ENCODE peak calls at places on chromosomes 11 and 22, in five cellular contexts. One of them, this sample, is unnamed.

GRCh38 chr11:10969387-10969786 is 111.5 kb upstream of the ZBED5 start:
- DNase-seq in iris pigment epithelial cell: no peak
- DNase-seq in germinal center: no peak
- DNase-seq in NCI-H1417 treated with DMSO at 0.1 percent for 48 hours: no peak
- DNase-seq in IMR-90: no peak
- DNase-seq in this sample: no peak

GRCh38 chr11:2461253-2462091 is 16.7 kb downstream of the KCNQ1 start:
- DNase-seq in NCI-H1417 treated with DMSO at 0.1 percent for 48 hours: no peak
- DNase-seq in germinal center: no peak
- DNase-seq in IMR-90: no peak
- DNase-seq in iris pigment epithelial cell: no peak
- DNase-seq in this sample: no peak

GRCh38 chr22:49190816-49191505 is 636.7 kb downstream of the BRD1 start:
- DNase-seq in NCI-H1417 treated with DMSO at 0.1 percent for 48 hours: no peak
- DNase-seq in IMR-90: no peak
- DNase-seq in germinal center: no peak
- DNase-seq in iris pigment epithelial cell: no peak
- DNase-seq in this sample: no peak

GRCh38 chr11:75879737-75880136 is 64.7 kb downstream of the UVRAG start:
- DNase-seq in germinal center: no peak
- DNase-seq in IMR-90: no peak
- DNase-seq in iris pigment epithelial cell: no peak
- DNase-seq in NCI-H1417 treated with DMSO at 0.1 percent for 48 hours: no peak
- DNase-seq in this sample: no peak

GRCh38 chr22:29693671-29694070 is 26.1 kb upstream of the CABP7 start:
- DNase-seq in iris pigment epithelial cell: no peak
- DNase-seq in IMR-90: no peak
- DNase-seq in germinal center: no peak
- DNase-seq in NCI-H1417 treated with DMSO at 0.1 percent for 48 hours: no peak
- DNase-seq in this sample: no peak

GRCh38 chr11:117877120-117877784 is 794 bp upstream of the FXYD6 start:
- DNase-seq in NCI-H1417 treated with DMSO at 0.1 percent for 48 hours: no peak
- DNase-seq in IMR-90: no peak
- DNase-seq in iris pigment epithelial cell: no peak
- DNase-seq in germinal center: no peak
- DNase-seq in this sample: no peak

GRCh38 chr11:363948-364761 is 5.1 kb upstream of the B4GALNT4 start:
- DNase-seq in IMR-90: no peak
- DNase-seq in NCI-H1417 treated with DMSO at 0.1 percent for 48 hours: no peak
- DNase-seq in germinal center: peak
- DNase-seq in iris pigment epithelial cell: no peak
- DNase-seq in this sample: peak

GRCh38 chr11:14422052-14422813 is 63.2 kb upstream of the RRAS2 start:
- DNase-seq in iris pigment epithelial cell: peak
- DNase-seq in NCI-H1417 treated with DMSO at 0.1 percent for 48 hours: no peak
- DNase-seq in IMR-90: peak
- DNase-seq in germinal center: no peak
- DNase-seq in this sample: peak

GRCh38 chr11:128161994-128162393 is 425.4 kb downstream of the ETS1 start:
- DNase-seq in NCI-H1417 treated with DMSO at 0.1 percent for 48 hours: no peak
- DNase-seq in iris pigment epithelial cell: no peak
- DNase-seq in IMR-90: no peak
- DNase-seq in germinal center: no peak
- DNase-seq in this sample: no peak

GRCh38 chr22:19761022-19761499 is 483 bp downstream of the TBX1 start:
- DNase-seq in NCI-H1417 treated with DMSO at 0.1 percent for 48 hours: no peak
- DNase-seq in germinal center: no peak
- DNase-seq in iris pigment epithelial cell: no peak
- DNase-seq in IMR-90: no peak
- DNase-seq in this sample: no peak

GRCh38 chr11:129992161-129992944 is 10.3 kb downstream of the PRDM10 start:
- DNase-seq in IMR-90: peak
- DNase-seq in germinal center: peak
- DNase-seq in NCI-H1417 treated with DMSO at 0.1 percent for 48 hours: peak
- DNase-seq in iris pigment epithelial cell: peak
- DNase-seq in this sample: peak

GRCh38 chr11:61575886-61576516 is 4.9 kb downstream of the SYT7 start:
- DNase-seq in iris pigment epithelial cell: no peak
- DNase-seq in NCI-H1417 treated with DMSO at 0.1 percent for 48 hours: no peak
- DNase-seq in IMR-90: no peak
- DNase-seq in germinal center: no peak
- DNase-seq in this sample: no peak

GRCh38 chr11:121340010-121340580 is 47.5 kb downstream of the SC5D start:
- DNase-seq in NCI-H1417 treated with DMSO at 0.1 percent for 48 hours: no peak
- DNase-seq in IMR-90: no peak
- DNase-seq in germinal center: peak
- DNase-seq in iris pigment epithelial cell: no peak
- DNase-seq in this sample: peak

GRCh38 chr11:72741429-72741833 is 10.8 kb downstream of the ARAP1 start:
- DNase-seq in iris pigment epithelial cell: no peak
- DNase-seq in IMR-90: no peak
- DNase-seq in NCI-H1417 treated with DMSO at 0.1 percent for 48 hours: no peak
- DNase-seq in germinal center: no peak
- DNase-seq in this sample: no peak

GRCh38 chr11:67996622-67997459 is 7.1 kb downstream of the UNC93B1 start:
- DNase-seq in IMR-90: no peak
- DNase-seq in NCI-H1417 treated with DMSO at 0.1 percent for 48 hours: no peak
- DNase-seq in iris pigment epithelial cell: no peak
- DNase-seq in germinal center: peak
- DNase-seq in this sample: no peak

GRCh38 chr11:74321487-74322188 is 10.2 kb upstream of the P4HA3 start:
- DNase-seq in NCI-H1417 treated with DMSO at 0.1 percent for 48 hours: no peak
- DNase-seq in germinal center: peak
- DNase-seq in IMR-90: peak
- DNase-seq in iris pigment epithelial cell: peak
- DNase-seq in this sample: no peak

GRCh38 chr11:75349540-75350116 is 1.8 kb downstream of the ARRB1 start:
- DNase-seq in iris pigment epithelial cell: no peak
- DNase-seq in NCI-H1417 treated with DMSO at 0.1 percent for 48 hours: no peak
- DNase-seq in IMR-90: no peak
- DNase-seq in germinal center: no peak
- DNase-seq in this sample: no peak

GRCh38 chr11:48063424-48063978 is 83.1 kb downstream of the PTPRJ start:
- DNase-seq in NCI-H1417 treated with DMSO at 0.1 percent for 48 hours: no peak
- DNase-seq in germinal center: no peak
- DNase-seq in IMR-90: peak
- DNase-seq in iris pigment epithelial cell: peak
- DNase-seq in this sample: no peak

GRCh38 chr11:62880803-62881578 is at the start of gene SLC3A2:
- DNase-seq in NCI-H1417 treated with DMSO at 0.1 percent for 48 hours: peak
- DNase-seq in IMR-90: peak
- DNase-seq in iris pigment epithelial cell: peak
- DNase-seq in germinal center: peak
- DNase-seq in this sample: peak

GRCh38 chr22:43792905-43793304 is 19.2 kb downstream of the EFCAB6 start:
- DNase-seq in germinal center: no peak
- DNase-seq in IMR-90: no peak
- DNase-seq in NCI-H1417 treated with DMSO at 0.1 percent for 48 hours: no peak
- DNase-seq in iris pigment epithelial cell: no peak
- DNase-seq in this sample: no peak

GRCh38 chr11:70661763-70662501 is 263.6 kb downstream of the CTTN start:
- DNase-seq in germinal center: no peak
- DNase-seq in IMR-90: peak
- DNase-seq in iris pigment epithelial cell: peak
- DNase-seq in NCI-H1417 treated with DMSO at 0.1 percent for 48 hours: no peak
- DNase-seq in this sample: no peak

GRCh38 chr11:62602141-62603071 is 741 bp upstream of the MTA2 start:
- DNase-seq in IMR-90: peak
- DNase-seq in iris pigment epithelial cell: peak
- DNase-seq in germinal center: peak
- DNase-seq in NCI-H1417 treated with DMSO at 0.1 percent for 48 hours: peak
- DNase-seq in this sample: peak

GRCh38 chr11:31236052-31236652 is 133.4 kb downstream of the DCDC1 start:
- DNase-seq in germinal center: no peak
- DNase-seq in IMR-90: no peak
- DNase-seq in NCI-H1417 treated with DMSO at 0.1 percent for 48 hours: no peak
- DNase-seq in iris pigment epithelial cell: peak
- DNase-seq in this sample: no peak

GRCh38 chr11:1761857-1762536 is 1.7 kb downstream of the CTSD start:
- DNase-seq in NCI-H1417 treated with DMSO at 0.1 percent for 48 hours: no peak
- DNase-seq in IMR-90: no peak
- DNase-seq in iris pigment epithelial cell: peak
- DNase-seq in germinal center: no peak
- DNase-seq in this sample: no peak

GRCh38 chr22:17847360-17848078 is 73.2 kb upstream of the BID start:
- DNase-seq in IMR-90: no peak
- DNase-seq in NCI-H1417 treated with DMSO at 0.1 percent for 48 hours: no peak
- DNase-seq in germinal center: no peak
- DNase-seq in iris pigment epithelial cell: no peak
- DNase-seq in this sample: no peak

GRCh38 chr11:104259121-104259610 is 95.2 kb upstream of the PDGFD start:
- DNase-seq in NCI-H1417 treated with DMSO at 0.1 percent for 48 hours: no peak
- DNase-seq in germinal center: no peak
- DNase-seq in iris pigment epithelial cell: no peak
- DNase-seq in IMR-90: no peak
- DNase-seq in this sample: no peak

GRCh38 chr22:18022851-18023250 is 1.5 kb downstream of the MICAL3 start:
- DNase-seq in iris pigment epithelial cell: no peak
- DNase-seq in NCI-H1417 treated with DMSO at 0.1 percent for 48 hours: no peak
- DNase-seq in IMR-90: no peak
- DNase-seq in germinal center: no peak
- DNase-seq in this sample: no peak

GRCh38 chr11:115535781-115536180 is 31.6 kb upstream of the CADM1 start:
- DNase-seq in iris pigment epithelial cell: no peak
- DNase-seq in NCI-H1417 treated with DMSO at 0.1 percent for 48 hours: no peak
- DNase-seq in germinal center: no peak
- DNase-seq in IMR-90: no peak
- DNase-seq in this sample: no peak

GRCh38 chr11:60771146-60771545 is 14.0 kb upstream of the MS4A10 start:
- DNase-seq in iris pigment epithelial cell: no peak
- DNase-seq in germinal center: no peak
- DNase-seq in IMR-90: no peak
- DNase-seq in NCI-H1417 treated with DMSO at 0.1 percent for 48 hours: no peak
- DNase-seq in this sample: no peak

GRCh38 chr11:77084581-77085191 is 17.9 kb downstream of the CAPN5 start:
- DNase-seq in IMR-90: no peak
- DNase-seq in germinal center: no peak
- DNase-seq in iris pigment epithelial cell: no peak
- DNase-seq in NCI-H1417 treated with DMSO at 0.1 percent for 48 hours: no peak
- DNase-seq in this sample: no peak

GRCh38 chr11:27532652-27533325 is 26.2 kb upstream of the LIN7C start:
- DNase-seq in germinal center: no peak
- DNase-seq in IMR-90: peak
- DNase-seq in iris pigment epithelial cell: peak
- DNase-seq in NCI-H1417 treated with DMSO at 0.1 percent for 48 hours: no peak
- DNase-seq in this sample: no peak

GRCh38 chr11:125085301-125086081 is 22.4 kb downstream of the SLC37A2 start:
- DNase-seq in germinal center: no peak
- DNase-seq in iris pigment epithelial cell: no peak
- DNase-seq in NCI-H1417 treated with DMSO at 0.1 percent for 48 hours: no peak
- DNase-seq in IMR-90: no peak
- DNase-seq in this sample: no peak

GRCh38 chr11:46674463-46675287 is 25.7 kb downstream of the ARHGAP1 start:
- DNase-seq in NCI-H1417 treated with DMSO at 0.1 percent for 48 hours: no peak
- DNase-seq in germinal center: no peak
- DNase-seq in IMR-90: peak
- DNase-seq in iris pigment epithelial cell: peak
- DNase-seq in this sample: no peak

GRCh38 chr11:69674886-69675714 is at the start of gene LTO1:
- DNase-seq in germinal center: peak
- DNase-seq in IMR-90: peak
- DNase-seq in iris pigment epithelial cell: peak
- DNase-seq in NCI-H1417 treated with DMSO at 0.1 percent for 48 hours: peak
- DNase-seq in this sample: peak

This sample was measured in B cell.